ENCODE peak calls at places on chromosome 2, in seven cellular contexts. W is endodermal cell; Y is upper lobe of right lung; M is GM23338; F is GM23248; X is DND-41; I is CD4-positive, alpha-beta memory T cell. C is an unnamed sample.

GRCh38 chr2:63692002-63692606 is 103.3 kb downstream of the MDH1 start:
- DNase-seq in X (peak; percentile 37), I (peak; percentile 38), F (peak; percentile 67), M (peak; percentile 59), Y (no peak), W (no peak), C (no peak)

GRCh38 chr2:119857742-119858141 is 98.0 kb downstream of the PTPN4 start:
- DNase-seq in M (no peak), Y (no peak), W (no peak), F (no peak), X (no peak), I (no peak), C (no peak)

GRCh38 chr2:219278655-219279150 is 463 bp upstream of the DNAJB2 start:
- DNase-seq in I (no peak), W (no peak), M (no peak), X (no peak), Y (no peak), F (no peak), C (no peak)

GRCh38 chr2:761384-761783 is 84.2 kb upstream of the TMEM18 start:
- DNase-seq in X (no peak), W (no peak), F (no peak), M (no peak), Y (no peak), I (no peak), C (no peak)

GRCh38 chr2:200445284-200445683 is 64.6 kb downstream of the KCTD18 start:
- DNase-seq in M (no peak), I (no peak), X (no peak), F (no peak), W (no peak), Y (no peak), C (no peak)

GRCh38 chr2:240383871-240384700 is 51.4 kb upstream of the GPC1 start:
- DNase-seq in F (no peak), M (no peak), Y (no peak), X (no peak), I (no peak), W (no peak), C (no peak)

GRCh38 chr2:106065268-106065982 is 128.7 kb downstream of the UXS1 start:
- DNase-seq in I (peak; percentile 10), X (no peak), W (peak; percentile 59), M (peak; percentile 47), Y (no peak), F (no peak), C (no peak)

GRCh38 chr2:165462433-165462832 is 7.1 kb upstream of the CSRNP3 start:
- DNase-seq in W (no peak), Y (no peak), X (no peak), F (no peak), I (no peak), M (no peak), C (no peak)

GRCh38 chr2:18603867-18604572 is 14.7 kb upstream of the NT5C1B start:
- DNase-seq in W (no peak), Y (no peak), I (no peak), X (no peak), M (no peak), F (no peak), C (no peak)

GRCh38 chr2:159146930-159147666 is 139.4 kb downstream of the WDSUB1 start:
- DNase-seq in Y (peak; percentile 74), M (no peak), W (no peak), X (no peak), F (no peak), I (no peak), C (no peak)

GRCh38 chr2:222566229-222566628 is 89.7 kb downstream of the FARSB start:
- DNase-seq in X (no peak), Y (no peak), I (no peak), W (no peak), M (no peak), F (no peak), C (no peak)

GRCh38 chr2:217848351-217848957 is 154.3 kb downstream of the TNS1 start:
- DNase-seq in F (no peak), X (no peak), I (no peak), Y (no peak), W (no peak), M (no peak), C (no peak)

GRCh38 chr2:191666241-191666640 is 11.7 kb upstream of the NABP1 start:
- DNase-seq in W (no peak), Y (no peak), M (no peak), I (no peak), F (no peak), X (no peak), C (no peak)

GRCh38 chr2:45334241-45334860 is 276.7 kb downstream of the SRBD1 start:
- DNase-seq in Y (no peak), I (no peak), F (no peak), M (no peak), X (no peak), W (no peak), C (no peak)

GRCh38 chr2:142865924-142866323 is 11.5 kb upstream of the KYNU start:
- DNase-seq in F (peak; percentile 2), Y (no peak), W (no peak), M (no peak), X (no peak), I (no peak), C (no peak)

GRCh38 chr2:170425291-170425751 is 247.4 kb downstream of the MYO3B start:
- DNase-seq in F (peak; percentile 72), Y (no peak), M (no peak), W (no peak), I (no peak), X (no peak), C (no peak)

GRCh38 chr2:71186973-71187372 is 39.9 kb downstream of the PAIP2B start:
- DNase-seq in Y (no peak), W (no peak), X (no peak), M (no peak), I (no peak), F (no peak), C (no peak)

GRCh38 chr2:160614391-160614790 is 120.8 kb upstream of the RBMS1 start:
- DNase-seq in Y (no peak), M (no peak), F (peak; percentile 27), I (no peak), X (no peak), W (no peak), C (no peak)

GRCh38 chr2:231701456-231702373 is 6.6 kb upstream of the PTMA start:
- DNase-seq in Y (peak; percentile 95), W (peak; percentile 52), X (no peak), M (no peak), F (peak; percentile 65), I (no peak), C (peak; percentile 32)

GRCh38 chr2:23330214-23330613 is 54.8 kb upstream of the KLHL29 start:
- DNase-seq in I (no peak), M (peak; percentile 86), X (peak; percentile 16), W (peak; percentile 94), Y (no peak), F (peak; percentile 34), C (no peak)

GRCh38 chr2:216210711-216211131 is 101.6 kb downstream of the XRCC5 start:
- DNase-seq in X (no peak), I (no peak), Y (no peak), F (peak; percentile 73), W (no peak), M (no peak), C (no peak)

GRCh38 chr2:128420131-128420530 is 101.5 kb upstream of the HS6ST1 start:
- DNase-seq in M (no peak), W (no peak), X (peak; percentile 4), Y (no peak), I (no peak), F (no peak), C (no peak)

GRCh38 chr2:88636026-88636425 is 8.8 kb upstream of the EIF2AK3 start:
- DNase-seq in Y (no peak), X (no peak), M (no peak), W (no peak), I (no peak), F (no peak), C (no peak)

GRCh38 chr2:222391866-222392265 is 32.5 kb upstream of the SGPP2 start:
- DNase-seq in X (no peak), Y (no peak), I (no peak), F (no peak), M (no peak), W (no peak), C (no peak)

GRCh38 chr2:85886141-85886540 is 2.6 kb downstream of the ST3GAL5 start:
- DNase-seq in M (no peak), X (no peak), I (no peak), F (no peak), Y (no peak), W (no peak), C (no peak)
- H3K27ac ChIP-seq in M (no peak overlapping the region), X (no peak overlapping the region), I (no peak overlapping the region), F (peak overlapping the region; percentile 78), Y (peak overlapping the region; percentile 91), W (no peak overlapping the region), C (no peak overlapping the region)

GRCh38 chr2:100018794-100019193 is 123.6 kb downstream of the AFF3 start:
- DNase-seq in X (no peak), F (peak; percentile 77), Y (no peak), I (no peak), W (no peak), M (no peak), C (no peak)
- H3K27ac ChIP-seq in X (no peak overlapping the region), F (peak overlapping the region; percentile 70), Y (no peak overlapping the region), I (no peak overlapping the region), W (peak overlapping the region; percentile 64), M (no peak overlapping the region), C (no peak overlapping the region)

DNA sequence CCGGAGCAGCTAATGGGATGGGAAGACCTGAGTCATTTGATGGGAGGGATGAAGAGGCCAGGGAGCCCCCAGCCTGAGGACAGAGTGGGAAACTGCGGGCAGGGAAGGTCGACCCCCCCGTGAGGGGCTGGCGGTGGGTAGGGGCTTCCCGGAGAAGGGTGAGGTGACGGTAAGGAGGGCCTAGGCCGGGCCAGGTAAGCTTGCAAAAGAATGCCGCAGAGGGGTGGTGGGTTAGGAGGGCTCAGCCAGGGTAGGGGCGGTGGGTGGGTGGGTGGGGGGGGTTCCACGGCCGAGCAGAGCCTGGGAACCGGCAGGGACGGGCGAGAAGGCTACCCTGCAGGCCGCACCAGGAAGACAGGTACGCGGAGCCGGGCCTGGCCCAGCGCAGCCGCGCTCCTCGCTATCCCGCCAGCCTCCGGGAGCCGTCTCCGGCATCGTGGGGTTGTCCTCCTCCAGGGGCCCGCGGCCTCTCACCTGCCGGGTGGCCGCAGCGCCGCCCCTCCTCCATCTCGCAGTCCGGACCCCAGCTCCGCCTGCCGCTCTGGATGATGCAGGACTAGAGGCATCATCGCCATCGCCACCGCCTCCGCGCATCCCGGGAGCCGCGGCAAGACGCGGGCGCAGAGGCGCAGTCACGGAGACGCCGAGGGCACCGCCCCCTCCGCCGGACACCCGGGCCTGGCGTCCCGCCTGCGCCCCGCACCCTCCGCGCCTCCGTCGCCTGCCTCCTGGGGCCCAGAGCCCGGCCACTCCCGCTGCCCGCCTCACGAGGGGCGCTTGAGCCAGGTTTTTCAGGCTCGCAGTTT is at the start of gene GPR75:
- DNase-seq in W (peak; percentile 77), Y (peak; percentile 73), I (no peak), M (peak; percentile 81), X (no peak), F (peak; percentile 76), C (peak; percentile 40)
- H3K27ac ChIP-seq in W (no peak within 1 kb of the TSS), Y (no peak within 1 kb of the TSS), I (no peak within 1 kb of the TSS), M (peak within 1 kb of the TSS; percentile 75), X (no peak within 1 kb of the TSS), F (no peak within 1 kb of the TSS), C (peak within 1 kb of the TSS; percentile 72)

DNA sequence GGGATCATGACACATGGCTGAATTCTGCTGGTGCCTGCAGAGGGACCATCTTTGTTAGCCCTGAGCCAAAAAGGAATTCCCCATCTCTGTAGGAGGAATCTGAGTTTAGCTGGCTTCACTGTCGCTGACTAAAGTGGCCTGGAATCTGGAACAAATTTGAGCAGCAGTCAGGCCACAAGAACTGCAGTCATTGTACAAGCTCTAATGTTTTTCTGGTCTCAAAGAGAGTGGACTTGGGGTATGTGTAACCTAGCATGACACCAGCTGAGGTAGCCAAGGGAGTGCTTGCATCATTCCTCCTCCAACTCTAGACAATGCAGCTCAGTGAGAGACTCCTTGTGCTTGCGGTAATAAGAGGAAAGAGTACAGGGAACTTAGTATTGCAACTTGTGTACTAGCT is 539.1 kb upstream of the LRRTM4 start:
- DNase-seq in X (no peak), Y (no peak), M (no peak), W (no peak), F (no peak), I (no peak), C (no peak)
- H3K27ac ChIP-seq in X (no peak overlapping the region), Y (no peak overlapping the region), M (no peak overlapping the region), W (no peak overlapping the region), F (no peak overlapping the region), I (no peak overlapping the region), C (no peak overlapping the region)